ENCODE peak calls at places on chromosomes 1 and 21, in five cellular contexts. One of them, this sample, is unnamed.

GRCh38 chr1:53957231-53957818 is 11.2 kb downstream of the LRRC42 start:
- DNase-seq in NB4: no peak
- DNase-seq in fibroblast of pulmonary artery: peak; percentile 29
- DNase-seq in mucosa of descending colon: peak; percentile 21
- DNase-seq in coronary artery: no peak
- DNase-seq in this sample: no peak

GRCh38 chr1:42392923-42393848 is 12.6 kb downstream of the RIMKLA start:
- DNase-seq in NB4: no peak
- DNase-seq in fibroblast of pulmonary artery: no peak
- DNase-seq in mucosa of descending colon: peak; percentile 70
- DNase-seq in coronary artery: no peak
- DNase-seq in this sample: no peak

GRCh38 chr1:47981664-47982350 is 15.4 kb downstream of the TRABD2B start:
- DNase-seq in NB4: no peak
- DNase-seq in fibroblast of pulmonary artery: no peak
- DNase-seq in mucosa of descending colon: no peak
- DNase-seq in coronary artery: no peak
- DNase-seq in this sample: no peak

GRCh38 chr1:228989992-228990827 is 254.9 kb downstream of the RHOU start:
- DNase-seq in NB4: peak; percentile 91
- DNase-seq in fibroblast of pulmonary artery: peak; percentile 66
- DNase-seq in mucosa of descending colon: peak; percentile 53
- DNase-seq in coronary artery: peak; percentile 83
- DNase-seq in this sample: peak; percentile 22

GRCh38 chr1:35085421-35085820 is 6.2 kb downstream of the ZMYM1 start:
- DNase-seq in NB4: no peak
- DNase-seq in fibroblast of pulmonary artery: peak; percentile 10
- DNase-seq in mucosa of descending colon: no peak
- DNase-seq in coronary artery: no peak
- DNase-seq in this sample: no peak

GRCh38 chr1:216047821-216048220 is 375.4 kb downstream of the USH2A start:
- DNase-seq in NB4: no peak
- DNase-seq in fibroblast of pulmonary artery: no peak
- DNase-seq in mucosa of descending colon: no peak
- DNase-seq in coronary artery: no peak
- DNase-seq in this sample: no peak

GRCh38 chr1:201291917-201292316 is 8.6 kb downstream of the PKP1 start:
- DNase-seq in NB4: no peak
- DNase-seq in fibroblast of pulmonary artery: no peak
- DNase-seq in mucosa of descending colon: no peak
- DNase-seq in coronary artery: no peak
- DNase-seq in this sample: no peak

GRCh38 chr1:167782946-167783345 is 61.2 kb downstream of the MPZL1 start:
- DNase-seq in NB4: no peak
- DNase-seq in fibroblast of pulmonary artery: no peak
- DNase-seq in mucosa of descending colon: no peak
- DNase-seq in coronary artery: no peak
- DNase-seq in this sample: no peak

GRCh38 chr1:114756949-114757454 is 782 bp downstream of the CSDE1 start:
- DNase-seq in NB4: peak; percentile 82
- DNase-seq in fibroblast of pulmonary artery: peak; percentile 64
- DNase-seq in mucosa of descending colon: peak; percentile 29
- DNase-seq in coronary artery: no peak
- DNase-seq in this sample: peak; percentile 37

GRCh38 chr1:114757455-114758250 is at the start of gene CSDE1:
- DNase-seq in NB4: peak; percentile 97
- DNase-seq in fibroblast of pulmonary artery: peak; percentile 99
- DNase-seq in mucosa of descending colon: peak; percentile 99
- DNase-seq in coronary artery: peak; percentile 97
- DNase-seq in this sample: peak; percentile 99

GRCh38 chr1:114753143-114753542 is 4.6 kb downstream of the CSDE1 start:
- DNase-seq in NB4: no peak
- DNase-seq in fibroblast of pulmonary artery: no peak
- DNase-seq in mucosa of descending colon: no peak
- DNase-seq in coronary artery: no peak
- DNase-seq in this sample: no peak

GRCh38 chr1:114756009-114756892 is 1.5 kb downstream of the CSDE1 start:
- DNase-seq in NB4: peak; percentile 6
- DNase-seq in fibroblast of pulmonary artery: no peak
- DNase-seq in mucosa of descending colon: no peak
- DNase-seq in coronary artery: no peak
- DNase-seq in this sample: no peak

GRCh38 chr1:114755006-114755936 is 2.5 kb downstream of the CSDE1 start:
- DNase-seq in NB4: peak; percentile 57
- DNase-seq in fibroblast of pulmonary artery: no peak
- DNase-seq in mucosa of descending colon: no peak
- DNase-seq in coronary artery: no peak
- DNase-seq in this sample: no peak
- H3K4me3 ChIP-seq in NB4: peak overlapping the region; percentile 97
- H3K4me3 ChIP-seq in fibroblast of pulmonary artery: peak overlapping the region; percentile 99
- H3K4me3 ChIP-seq in mucosa of descending colon: no peak overlapping the region
- H3K4me3 ChIP-seq in coronary artery: peak overlapping the region; percentile 99
- H3K4me3 ChIP-seq in this sample: no peak overlapping the region

GRCh38 chr21:43334214-43334958 is 92.5 kb downstream of the SIK1 start:
- DNase-seq in NB4: no peak
- DNase-seq in fibroblast of pulmonary artery: no peak
- DNase-seq in mucosa of descending colon: no peak
- DNase-seq in coronary artery: no peak
- DNase-seq in this sample: no peak

GRCh38 chr21:43332872-43333300 is 94.0 kb downstream of the SIK1 start:
- DNase-seq in NB4: no peak
- DNase-seq in fibroblast of pulmonary artery: peak; percentile 52
- DNase-seq in mucosa of descending colon: no peak
- DNase-seq in coronary artery: no peak
- DNase-seq in this sample: no peak

GRCh38 chr21:43331962-43332458 is 94.9 kb downstream of the SIK1 start:
- DNase-seq in NB4: no peak
- DNase-seq in fibroblast of pulmonary artery: peak; percentile 96
- DNase-seq in mucosa of descending colon: no peak
- DNase-seq in coronary artery: no peak
- DNase-seq in this sample: no peak

GRCh38 chr21:43332461-43332860 is 94.5 kb downstream of the SIK1 start:
- DNase-seq in NB4: no peak
- DNase-seq in fibroblast of pulmonary artery: no peak
- DNase-seq in mucosa of descending colon: no peak
- DNase-seq in coronary artery: no peak
- DNase-seq in this sample: no peak

DNA sequence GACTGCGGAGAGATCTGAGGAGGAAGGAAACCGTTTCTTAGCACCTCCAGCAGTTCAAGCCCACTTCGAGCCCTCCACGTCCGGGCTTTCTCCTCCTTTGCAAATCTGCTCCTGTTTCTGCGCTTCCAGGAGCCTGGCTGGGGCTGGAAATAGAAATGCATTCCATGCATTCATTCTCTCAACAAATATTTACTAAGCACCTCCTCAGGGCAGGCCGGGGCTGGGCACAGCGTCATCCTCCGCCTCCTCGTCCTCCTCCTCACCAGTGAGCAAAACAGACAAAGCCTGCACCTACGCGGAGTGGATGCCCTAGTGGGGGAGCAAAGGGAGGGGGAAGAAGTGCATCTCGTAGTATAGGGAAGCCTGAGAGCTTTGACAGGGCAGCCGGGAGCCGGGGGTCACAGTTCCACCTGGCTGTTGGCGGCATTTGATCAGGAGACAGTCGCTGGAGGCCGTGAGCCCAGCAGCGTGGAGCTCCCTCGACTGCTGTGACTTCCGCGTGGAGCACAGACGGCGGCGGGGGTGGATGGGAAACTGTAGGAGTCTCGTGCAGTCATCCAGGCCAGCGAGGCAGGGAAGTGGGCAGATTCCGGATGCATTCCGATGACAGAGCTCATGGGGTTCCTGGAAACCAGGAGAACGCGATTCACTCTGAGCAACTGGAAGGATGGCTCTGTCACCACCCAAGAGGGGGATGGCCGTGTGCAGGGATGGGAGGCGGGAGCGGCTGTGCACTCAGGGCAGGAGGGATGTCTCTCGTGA is 93.4 kb downstream of the SIK1 start:
- DNase-seq in NB4: no peak
- DNase-seq in fibroblast of pulmonary artery: peak; percentile 93
- DNase-seq in mucosa of descending colon: peak; percentile 36
- DNase-seq in coronary artery: no peak
- DNase-seq in this sample: peak; percentile 65
- H3K4me3 ChIP-seq in NB4: no peak overlapping the region
- H3K4me3 ChIP-seq in fibroblast of pulmonary artery: peak overlapping the region; percentile 12
- H3K4me3 ChIP-seq in mucosa of descending colon: no peak overlapping the region
- H3K4me3 ChIP-seq in coronary artery: peak overlapping the region; percentile 56
- H3K4me3 ChIP-seq in this sample: no peak overlapping the region

DNA sequence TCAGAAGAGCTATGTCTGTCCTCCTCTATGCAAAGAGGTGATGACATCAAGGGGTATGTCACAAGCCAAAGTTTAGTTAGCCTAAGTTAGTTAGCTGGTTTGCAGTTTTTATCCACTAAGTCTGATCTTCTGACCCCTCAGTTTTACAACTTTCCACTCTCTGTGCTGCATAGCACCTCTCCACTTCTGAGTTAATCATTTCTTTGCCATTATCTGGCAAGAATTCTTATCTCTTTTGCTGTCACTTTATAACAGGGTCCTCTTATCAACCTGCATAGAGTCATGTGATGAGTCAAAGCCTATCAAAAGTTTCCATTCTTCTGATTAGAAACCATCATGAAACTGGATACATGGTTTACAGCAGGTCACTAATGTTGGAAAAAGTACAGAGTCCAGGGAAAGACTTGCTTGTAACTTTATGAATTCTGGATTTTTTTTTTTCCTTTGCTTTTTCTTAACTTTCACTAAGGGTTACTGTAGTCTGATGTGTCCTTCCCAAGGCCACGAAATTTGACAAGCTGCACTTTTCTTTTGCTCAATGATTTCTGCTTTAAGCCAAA is at the start of gene NR5A2:
- DNase-seq in NB4: no peak
- DNase-seq in fibroblast of pulmonary artery: no peak
- DNase-seq in mucosa of descending colon: no peak
- DNase-seq in coronary artery: no peak
- DNase-seq in this sample: no peak
- H3K4me3 ChIP-seq in NB4: no peak within 1 kb of the TSS
- H3K4me3 ChIP-seq in fibroblast of pulmonary artery: peak within 1 kb of the TSS; percentile 62
- H3K4me3 ChIP-seq in mucosa of descending colon: peak within 1 kb of the TSS; percentile 40
- H3K4me3 ChIP-seq in coronary artery: no peak within 1 kb of the TSS
- H3K4me3 ChIP-seq in this sample: peak within 1 kb of the TSS; percentile 68

DNA sequence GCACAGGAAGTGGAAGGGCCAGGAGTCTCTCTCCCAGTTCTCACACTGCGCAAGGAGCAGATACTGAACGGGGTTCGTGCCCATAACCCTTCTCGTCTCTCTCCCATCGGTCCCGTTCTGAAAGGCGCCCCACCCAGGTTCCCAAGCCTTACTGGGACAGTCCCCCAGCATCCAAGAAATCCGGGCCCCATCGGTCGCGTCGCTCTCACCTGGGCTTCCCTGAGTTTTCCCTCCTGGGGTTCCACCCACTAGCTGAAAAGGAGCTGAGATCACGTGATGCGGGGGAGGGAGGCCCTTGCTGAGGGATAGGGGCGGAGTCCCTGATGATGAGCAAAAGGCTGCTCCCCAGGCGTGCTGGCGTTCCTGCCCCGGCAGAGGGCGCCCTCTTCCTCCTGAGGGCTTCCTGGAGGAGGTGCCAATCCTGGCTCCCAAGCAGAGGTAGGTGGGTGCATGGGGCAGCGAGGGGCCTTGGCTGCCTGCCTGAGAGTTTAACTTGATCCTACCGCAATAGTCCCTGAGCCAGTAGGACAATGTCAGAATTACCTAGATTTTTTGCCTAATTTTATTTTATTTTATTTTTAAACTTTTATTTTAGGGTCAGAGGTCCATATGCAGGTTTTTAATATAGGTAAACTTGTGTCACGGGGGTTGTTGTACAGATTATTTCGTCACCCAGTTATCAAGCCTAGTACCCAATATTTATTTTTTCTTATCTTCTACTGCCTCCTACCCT is at the start of gene SPOCD1:
- DNase-seq in NB4: peak; percentile 65
- DNase-seq in fibroblast of pulmonary artery: peak; percentile 78
- DNase-seq in mucosa of descending colon: peak; percentile 92
- DNase-seq in coronary artery: no peak
- DNase-seq in this sample: peak; percentile 85
- H3K4me3 ChIP-seq in NB4: no peak within 1 kb of the TSS
- H3K4me3 ChIP-seq in fibroblast of pulmonary artery: no peak within 1 kb of the TSS
- H3K4me3 ChIP-seq in mucosa of descending colon: no peak within 1 kb of the TSS
- H3K4me3 ChIP-seq in coronary artery: peak within 1 kb of the TSS; percentile 12
- H3K4me3 ChIP-seq in this sample: no peak within 1 kb of the TSS

DNA sequence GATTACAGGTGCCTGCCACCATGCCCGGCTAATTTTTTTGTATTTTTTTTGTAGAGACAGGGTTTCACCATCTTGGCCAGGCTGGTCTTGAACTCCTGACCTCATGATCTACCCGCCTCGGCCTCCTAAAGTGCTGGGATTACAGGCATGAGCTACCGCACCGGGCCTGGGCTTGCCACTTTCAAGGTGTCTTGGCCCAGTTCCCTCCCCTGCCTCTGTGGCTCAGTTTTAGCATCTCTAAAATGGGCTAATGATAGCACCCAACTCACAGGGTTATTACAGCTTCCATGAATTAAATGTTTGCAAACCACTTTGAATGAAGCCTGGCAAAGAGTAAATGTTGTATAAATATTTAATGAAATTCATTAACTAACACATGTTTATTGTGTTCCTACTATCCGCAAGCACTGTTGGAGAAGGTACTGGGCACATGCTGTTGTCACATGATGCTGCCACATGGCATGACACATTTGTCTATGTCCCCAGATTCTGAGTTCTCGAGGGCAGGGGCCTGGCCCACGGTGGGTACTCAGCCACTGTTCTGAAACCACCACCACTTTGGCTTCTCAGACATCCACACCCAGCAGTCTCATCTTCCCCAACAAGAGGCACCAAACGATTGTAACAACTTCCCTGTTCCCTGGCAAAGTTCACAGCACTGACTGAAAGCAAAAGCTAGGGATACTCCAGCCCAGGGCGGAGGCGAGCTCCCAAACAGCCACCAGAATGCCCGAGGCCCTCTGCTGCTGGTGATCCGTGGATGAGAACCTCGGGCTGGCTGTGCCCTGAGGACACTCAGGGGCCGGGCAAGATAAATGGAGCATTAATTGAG is 9.7 kb downstream of the IFFO2 start:
- DNase-seq in NB4: no peak
- DNase-seq in fibroblast of pulmonary artery: no peak
- DNase-seq in mucosa of descending colon: no peak
- DNase-seq in coronary artery: no peak
- DNase-seq in this sample: no peak
- H3K4me3 ChIP-seq in NB4: no peak overlapping the region
- H3K4me3 ChIP-seq in fibroblast of pulmonary artery: no peak overlapping the region
- H3K4me3 ChIP-seq in mucosa of descending colon: no peak overlapping the region
- H3K4me3 ChIP-seq in coronary artery: no peak overlapping the region
- H3K4me3 ChIP-seq in this sample: no peak overlapping the region

GRCh38 chr1:101066260-101066936 is 40.8 kb upstream of the DPH5 start:
- DNase-seq in NB4: no peak
- DNase-seq in fibroblast of pulmonary artery: no peak
- DNase-seq in mucosa of descending colon: no peak
- DNase-seq in coronary artery: no peak
- DNase-seq in this sample: no peak
- H3K4me3 ChIP-seq in NB4: no peak overlapping the region
- H3K4me3 ChIP-seq in fibroblast of pulmonary artery: no peak overlapping the region
- H3K4me3 ChIP-seq in mucosa of descending colon: no peak overlapping the region
- H3K4me3 ChIP-seq in coronary artery: no peak overlapping the region
- H3K4me3 ChIP-seq in this sample: no peak overlapping the region

GRCh38 chr1:108828074-108828961 is 28.6 kb downstream of the AKNAD1 start:
- DNase-seq in NB4: peak; percentile 73
- DNase-seq in fibroblast of pulmonary artery: peak; percentile 85
- DNase-seq in mucosa of descending colon: peak; percentile 90
- DNase-seq in coronary artery: peak; percentile 86
- DNase-seq in this sample: peak; percentile 84
- H3K4me3 ChIP-seq in NB4: no peak overlapping the region
- H3K4me3 ChIP-seq in fibroblast of pulmonary artery: no peak overlapping the region
- H3K4me3 ChIP-seq in mucosa of descending colon: no peak overlapping the region
- H3K4me3 ChIP-seq in coronary artery: peak overlapping the region; percentile 40
- H3K4me3 ChIP-seq in this sample: no peak overlapping the region

GRCh38 chr1:32899586-32900296 is 1.4 kb downstream of the TMEM54 start:
- DNase-seq in NB4: no peak
- DNase-seq in fibroblast of pulmonary artery: no peak
- DNase-seq in mucosa of descending colon: peak; percentile 63
- DNase-seq in coronary artery: no peak
- DNase-seq in this sample: peak; percentile 31
- H3K4me3 ChIP-seq in NB4: no peak overlapping the region
- H3K4me3 ChIP-seq in fibroblast of pulmonary artery: no peak overlapping the region
- H3K4me3 ChIP-seq in mucosa of descending colon: peak overlapping the region; percentile 78
- H3K4me3 ChIP-seq in coronary artery: no peak overlapping the region
- H3K4me3 ChIP-seq in this sample: no peak overlapping the region

This sample was measured in body of pancreas.